ENCODE peak calls at places on chromosomes 6 and 20, in six cellular contexts. U is T follicular helper cell; E is stimulated activated CD8-positive, alpha-beta memory T cell treated with anti-CD3 and anti-CD28 coated beads, Interleukin-15, amount 100 ng/mL, for 24 hours; Y is stimulated activated CD4-positive, alpha-beta T cell treated with anti-CD3 and anti-CD28 coated beads, Interleukin-4, amount 100 ng/mL, for 24 hours; Q is right lobe of liver; O is brain microvascular endothelial cell. Z is an unnamed sample.

GRCh38 chr20:19817017-19817416 is 59.0 kb downstream of the RIN2 start:
- DNase-seq in Q (no peak), Y (no peak), U (no peak), E (no peak), O (peak; percentile 95), Z (peak; percentile 95)

GRCh38 chr6:32785781-32786533 is 22.6 kb upstream of the HLA-DQB2 start:
- DNase-seq in O (peak; percentile 41), U (peak; percentile 15), Y (peak; percentile 40), E (no peak), Q (no peak), Z (peak; percentile 63)

GRCh38 chr6:26331809-26332226 is 33.2 kb upstream of the BTN3A2 start:
- DNase-seq in E (no peak), U (no peak), O (no peak), Y (peak; percentile 21), Q (no peak), Z (peak; percentile 24)

GRCh38 chr6:118748311-118749062 is 97.1 kb upstream of the CEP85L start:
- DNase-seq in E (no peak), Q (peak; percentile 76), Y (no peak), O (no peak), U (no peak), Z (peak; percentile 76)

GRCh38 chr20:4117341-4117740 is 102.0 kb upstream of the RNF24 start:
- DNase-seq in E (no peak), U (no peak), O (no peak), Y (no peak), Q (no peak), Z (no peak)

GRCh38 chr20:51631011-51631950 is 88.8 kb upstream of the NFATC2 start:
- DNase-seq in E (no peak), O (peak; percentile 99), Q (no peak), Y (peak; percentile 59), U (no peak), Z (peak; percentile 96)

GRCh38 chr6:78615430-78615904 is 251.9 kb upstream of the IRAK1BP1 start:
- DNase-seq in Q (no peak), O (no peak), E (no peak), Y (no peak), U (no peak), Z (peak; percentile 70)

GRCh38 chr20:5751856-5752255 is 1.7 kb downstream of the SHLD1 start:
- DNase-seq in O (peak; percentile 6), E (no peak), Y (no peak), U (no peak), Q (no peak), Z (no peak)

GRCh38 chr20:47353697-47354387 is 2.7 kb downstream of the ZMYND8 start:
- DNase-seq in Q (no peak), U (no peak), O (no peak), E (no peak), Y (no peak), Z (peak; percentile 27)

GRCh38 chr6:44806656-44807055 is 419.1 kb downstream of the CDC5L start:
- DNase-seq in U (no peak), Y (no peak), O (no peak), Q (peak; percentile 85), E (no peak), Z (peak; percentile 3)

GRCh38 chr6:87029711-87030314 is 65.1 kb downstream of the CGA start:
- DNase-seq in U (no peak), Q (no peak), E (no peak), Y (no peak), O (peak; percentile 49), Z (peak; percentile 70)

GRCh38 chr6:157770946-157771345 is 52.1 kb upstream of the SNX9 start:
- DNase-seq in E (no peak), Y (no peak), O (no peak), Q (no peak), U (no peak), Z (peak; percentile 78)

GRCh38 chr6:31821301-31822037 is 6.1 kb upstream of the HSPA1B start:
- DNase-seq in Q (peak; percentile 76), E (no peak), Y (peak; percentile 75), U (no peak), O (no peak), Z (peak; percentile 77)

GRCh38 chr6:31732029-31732428 is 2.9 kb upstream of the DDAH2 start:
- DNase-seq in Y (no peak), U (no peak), E (no peak), Q (no peak), O (no peak), Z (no peak)

GRCh38 chr6:146041282-146041681 is 12.4 kb downstream of the GRM1 start:
- DNase-seq in E (no peak), O (peak; percentile 5), U (no peak), Y (no peak), Q (no peak), Z (peak; percentile 36)

GRCh38 chr6:16174368-16175078 is 45.6 kb downstream of the MYLIP start:
- DNase-seq in Y (no peak), U (no peak), O (no peak), Q (no peak), E (no peak), Z (no peak)

GRCh38 chr20:52760791-52761190 is 211.4 kb upstream of the TSHZ2 start:
- DNase-seq in U (no peak), E (no peak), Q (no peak), O (no peak), Y (no peak), Z (no peak)

GRCh38 chr6:13135152-13135551 is 193.2 kb downstream of the TBC1D7 start:
- DNase-seq in U (no peak), E (no peak), Q (no peak), O (no peak), Y (no peak), Z (no peak)

GRCh38 chr6:117483004-117483644 is 650 bp downstream of the DCBLD1 start:
- DNase-seq in E (no peak), Q (peak; percentile 87), O (no peak), Y (peak; percentile 8), U (no peak), Z (peak; percentile 87)

GRCh38 chr6:68313911-68314310 is 321.2 kb upstream of the ADGRB3 start:
- DNase-seq in O (peak; percentile 17), Y (no peak), U (no peak), E (no peak), Q (no peak), Z (no peak)

GRCh38 chr6:28710466-28711191 is 184.9 kb downstream of the GPX5 start:
- DNase-seq in Y (no peak), Q (no peak), O (peak; percentile 88), U (no peak), E (no peak), Z (no peak)

GRCh38 chr6:169953686-169954085 is 202.3 kb downstream of the ERMARD start:
- DNase-seq in U (no peak), O (no peak), E (no peak), Y (no peak), Q (no peak), Z (no peak)

GRCh38 chr20:11387189-11387754 is 530.4 kb upstream of the BTBD3 start:
- DNase-seq in Y (no peak), U (no peak), O (peak; percentile 89), Q (no peak), E (no peak), Z (peak; percentile 85)

GRCh38 chr6:4895971-4896370 is 107.9 kb downstream of the RPP40 start:
- DNase-seq in O (no peak), U (no peak), Y (no peak), E (no peak), Q (no peak), Z (no peak)

GRCh38 chr6:152671146-152671545 is 26.6 kb upstream of the MYCT1 start:
- DNase-seq in O (no peak), U (no peak), Y (no peak), Q (no peak), E (no peak), Z (peak; percentile 52)